ENCODE peak calls at places on chromosome 2, in seven cellular contexts. One of them, this sample, is unnamed.
A peak's percentile ranks its signal among the peaks of the same experiment; 100 is the strongest.

GRCh38 chr2:137696916-137697315 is 267.4 kb upstream of the HNMT start:
- ATAC-seq in naive thymus-derived CD8-positive, alpha-beta T cell: no peak
- ATAC-seq in left lung: peak; percentile 72
- ATAC-seq in Panc1: no peak
- ATAC-seq in activated T-cell treated with anti-CD3 and anti-CD28 coated beads, Interleukin-2, amount 50 U/mL, for 72 hours: no peak
- ATAC-seq in HCT116: no peak
- ATAC-seq in PC-3: no peak
- ATAC-seq in this sample: no peak

GRCh38 chr2:237309011-237309410 is 105.0 kb downstream of the COL6A3 start:
- ATAC-seq in naive thymus-derived CD8-positive, alpha-beta T cell: no peak
- ATAC-seq in left lung: no peak
- ATAC-seq in Panc1: no peak
- ATAC-seq in activated T-cell treated with anti-CD3 and anti-CD28 coated beads, Interleukin-2, amount 50 U/mL, for 72 hours: no peak
- ATAC-seq in HCT116: no peak
- ATAC-seq in PC-3: no peak
- ATAC-seq in this sample: no peak

GRCh38 chr2:83742117-83742782 is 716.8 kb downstream of the SUCLG1 start:
- ATAC-seq in naive thymus-derived CD8-positive, alpha-beta T cell: no peak
- ATAC-seq in left lung: no peak
- ATAC-seq in Panc1: no peak
- ATAC-seq in activated T-cell treated with anti-CD3 and anti-CD28 coated beads, Interleukin-2, amount 50 U/mL, for 72 hours: no peak
- ATAC-seq in HCT116: no peak
- ATAC-seq in PC-3: no peak
- ATAC-seq in this sample: peak; percentile 46

GRCh38 chr2:147488472-147488871 is 356.4 kb upstream of the ACVR2A start:
- ATAC-seq in naive thymus-derived CD8-positive, alpha-beta T cell: no peak
- ATAC-seq in left lung: no peak
- ATAC-seq in Panc1: no peak
- ATAC-seq in activated T-cell treated with anti-CD3 and anti-CD28 coated beads, Interleukin-2, amount 50 U/mL, for 72 hours: no peak
- ATAC-seq in HCT116: no peak
- ATAC-seq in PC-3: no peak
- ATAC-seq in this sample: no peak

GRCh38 chr2:209974566-209974965 is 27.9 kb upstream of the RPE start:
- ATAC-seq in naive thymus-derived CD8-positive, alpha-beta T cell: no peak
- ATAC-seq in left lung: no peak
- ATAC-seq in Panc1: no peak
- ATAC-seq in activated T-cell treated with anti-CD3 and anti-CD28 coated beads, Interleukin-2, amount 50 U/mL, for 72 hours: peak; percentile 38
- ATAC-seq in HCT116: no peak
- ATAC-seq in PC-3: no peak
- ATAC-seq in this sample: no peak

GRCh38 chr2:236597629-236598028 is 28.0 kb downstream of the ACKR3 start:
- ATAC-seq in naive thymus-derived CD8-positive, alpha-beta T cell: no peak
- ATAC-seq in left lung: no peak
- ATAC-seq in Panc1: no peak
- ATAC-seq in activated T-cell treated with anti-CD3 and anti-CD28 coated beads, Interleukin-2, amount 50 U/mL, for 72 hours: no peak
- ATAC-seq in HCT116: no peak
- ATAC-seq in PC-3: no peak
- ATAC-seq in this sample: no peak

GRCh38 chr2:216554286-216554685 is 55.6 kb downstream of the RPL37A start:
- ATAC-seq in naive thymus-derived CD8-positive, alpha-beta T cell: no peak
- ATAC-seq in left lung: no peak
- ATAC-seq in Panc1: no peak
- ATAC-seq in activated T-cell treated with anti-CD3 and anti-CD28 coated beads, Interleukin-2, amount 50 U/mL, for 72 hours: no peak
- ATAC-seq in HCT116: no peak
- ATAC-seq in PC-3: no peak
- ATAC-seq in this sample: no peak

GRCh38 chr2:237341872-237342271 is 72.1 kb downstream of the COL6A3 start:
- ATAC-seq in naive thymus-derived CD8-positive, alpha-beta T cell: no peak
- ATAC-seq in left lung: peak; percentile 58
- ATAC-seq in Panc1: no peak
- ATAC-seq in activated T-cell treated with anti-CD3 and anti-CD28 coated beads, Interleukin-2, amount 50 U/mL, for 72 hours: no peak
- ATAC-seq in HCT116: no peak
- ATAC-seq in PC-3: no peak
- ATAC-seq in this sample: no peak

GRCh38 chr2:88563134-88563533 is 64.1 kb downstream of the EIF2AK3 start:
- ATAC-seq in naive thymus-derived CD8-positive, alpha-beta T cell: no peak
- ATAC-seq in left lung: no peak
- ATAC-seq in Panc1: no peak
- ATAC-seq in activated T-cell treated with anti-CD3 and anti-CD28 coated beads, Interleukin-2, amount 50 U/mL, for 72 hours: no peak
- ATAC-seq in HCT116: no peak
- ATAC-seq in PC-3: no peak
- ATAC-seq in this sample: no peak

GRCh38 chr2:227856697-227857096 is 14.7 kb upstream of the DAW1 start:
- ATAC-seq in naive thymus-derived CD8-positive, alpha-beta T cell: no peak
- ATAC-seq in left lung: no peak
- ATAC-seq in Panc1: no peak
- ATAC-seq in activated T-cell treated with anti-CD3 and anti-CD28 coated beads, Interleukin-2, amount 50 U/mL, for 72 hours: no peak
- ATAC-seq in HCT116: no peak
- ATAC-seq in PC-3: no peak
- ATAC-seq in this sample: no peak